ENCODE peak calls at places on chromosomes 3 and 15, in nine cellular contexts. N is H4, A is posterior cingulate gyrus, J is cardiac fibroblast, H is AG08396, G is AG04450, F is OCI-LY7, Y is COR-L47, D is T-cell. U is an unnamed sample.
A peak's percentile ranks its signal among the peaks of the same experiment; 100 is the strongest.

GRCh38 chr3:10392906-10393461 is 72.1 kb upstream of the SEC13 start:
- DNase-seq in N (no peak), A (no peak), J (no peak), H (no peak), G (no peak), F (no peak), Y (no peak), D (no peak), U (no peak)

GRCh38 chr3:190912736-190913135 is 50.2 kb upstream of the GMNC start:
- DNase-seq in N (no peak), A (no peak), J (no peak), H (no peak), G (no peak), F (no peak), Y (peak; percentile 4), D (no peak), U (no peak)

GRCh38 chr15:77670558-77671148 is 37.9 kb upstream of the LINGO1 start:
- DNase-seq in N (no peak), A (no peak), J (no peak), H (no peak), G (no peak), F (no peak), Y (no peak), D (no peak), U (no peak)

GRCh38 chr3:46913644-46914043 is 36.1 kb downstream of the PTH1R start:
- DNase-seq in N (peak; percentile 41), A (no peak), J (peak; percentile 86), H (no peak), G (no peak), F (no peak), Y (peak; percentile 93), D (no peak), U (no peak)

GRCh38 chr3:190694335-190695001 is 168.0 kb downstream of the GMNC start:
- DNase-seq in N (no peak), A (no peak), J (no peak), H (no peak), G (no peak), F (no peak), Y (no peak), D (no peak), U (no peak)

GRCh38 chr3:185332026-185332735 is 30.8 kb upstream of the MAP3K13 start:
- DNase-seq in N (peak; percentile 95), A (no peak), J (peak; percentile 81), H (no peak), G (peak; percentile 39), F (no peak), Y (peak; percentile 76), D (no peak), U (no peak)

GRCh38 chr15:57345584-57345983 is 30.7 kb upstream of the CGNL1 start:
- DNase-seq in N (no peak), A (no peak), J (no peak), H (no peak), G (no peak), F (no peak), Y (peak; percentile 20), D (no peak), U (no peak)

GRCh38 chr3:190053919-190054672 is 66.6 kb downstream of the P3H2 start:
- DNase-seq in N (peak; percentile 74), A (no peak), J (peak; percentile 86), H (peak; percentile 49), G (no peak), F (no peak), Y (no peak), D (no peak), U (no peak)

GRCh38 chr15:30889231-30889630 is 14.5 kb upstream of the FAN1 start:
- DNase-seq in N (no peak), A (peak; percentile 24), J (no peak), H (no peak), G (no peak), F (no peak), Y (no peak), D (no peak), U (no peak)

GRCh38 chr15:40333922-40334492 is 6.7 kb downstream of the CCDC9B start:
- DNase-seq in N (peak; percentile 44), A (no peak), J (peak; percentile 88), H (no peak), G (no peak), F (peak; percentile 9), Y (no peak), D (peak; percentile 26), U (peak; percentile 91)

GRCh38 chr3:25665646-25666136 is 984 bp upstream of the TOP2B start:
- DNase-seq in N (no peak), A (no peak), J (no peak), H (no peak), G (no peak), F (peak; percentile 37), Y (no peak), D (no peak), U (no peak)

GRCh38 chr3:55269636-55270035 is 217.5 kb downstream of the WNT5A start:
- DNase-seq in N (no peak), A (no peak), J (no peak), H (no peak), G (no peak), F (no peak), Y (no peak), D (no peak), U (no peak)

GRCh38 chr3:151931171-151931570 is 57.7 kb downstream of the SUCNR1 start:
- DNase-seq in N (no peak), A (no peak), J (peak; percentile 56), H (peak; percentile 53), G (no peak), F (no peak), Y (no peak), D (no peak), U (no peak)

GRCh38 chr15:65259367-65259781 is 27.3 kb downstream of the PARP16 start:
- DNase-seq in N (no peak), A (no peak), J (no peak), H (no peak), G (no peak), F (no peak), Y (no peak), D (no peak), U (no peak)

GRCh38 chr3:195873971-195874370 is 34.4 kb downstream of the TNK2 start:
- DNase-seq in N (no peak), A (no peak), J (peak; percentile 47), H (peak; percentile 77), G (no peak), F (no peak), Y (no peak), D (no peak), U (no peak)

GRCh38 chr3:114506622-114507300 is 212.9 kb downstream of the TIGIT start:
- DNase-seq in N (no peak), A (no peak), J (peak; percentile 38), H (no peak), G (no peak), F (no peak), Y (no peak), D (no peak), U (no peak)

GRCh38 chr3:57910988-57911387 is 97.2 kb upstream of the FLNB start:
- DNase-seq in N (peak; percentile 14), A (no peak), J (peak; percentile 45), H (no peak), G (no peak), F (peak; percentile 42), Y (no peak), D (peak; percentile 10), U (no peak)

GRCh38 chr15:51163843-51164242 is 69.1 kb upstream of the TNFAIP8L3 start:
- DNase-seq in N (no peak), A (no peak), J (no peak), H (no peak), G (no peak), F (no peak), Y (no peak), D (no peak), U (no peak)

GRCh38 chr15:72306211-72306785 is 13.7 kb downstream of the CELF6 start:
- DNase-seq in N (no peak), A (peak; percentile 29), J (peak; percentile 64), H (no peak), G (no peak), F (peak; percentile 31), Y (peak; percentile 69), D (peak; percentile 47), U (no peak)

GRCh38 chr3:152346740-152347139 is 78.0 kb downstream of the MBNL1 start:
- DNase-seq in N (no peak), A (no peak), J (no peak), H (no peak), G (no peak), F (no peak), Y (no peak), D (no peak), U (no peak)

GRCh38 chr15:80578206-80578595 is 116.9 kb upstream of the ABHD17C start:
- DNase-seq in N (no peak), A (no peak), J (no peak), H (no peak), G (no peak), F (no peak), Y (no peak), D (no peak), U (no peak)

GRCh38 chr3:187360087-187360486 is 8.1 kb upstream of the RTP4 start:
- DNase-seq in N (no peak), A (no peak), J (no peak), H (no peak), G (no peak), F (no peak), Y (no peak), D (no peak), U (no peak)

GRCh38 chr3:169295912-169296311 is 367.6 kb downstream of the MECOM start:
- DNase-seq in N (no peak), A (no peak), J (no peak), H (no peak), G (no peak), F (peak; percentile 4), Y (no peak), D (no peak), U (no peak)

GRCh38 chr15:86077070-86077469 is 2.6 kb upstream of the AGBL1 start:
- DNase-seq in N (no peak), A (no peak), J (no peak), H (no peak), G (no peak), F (no peak), Y (no peak), D (no peak), U (no peak)

GRCh38 chr3:118501152-118501551 is 533.5 kb downstream of the IGSF11 start:
- DNase-seq in N (peak; percentile 91), A (peak; percentile 39), J (no peak), H (peak; percentile 3), G (no peak), F (no peak), Y (peak; percentile 68), D (no peak), U (no peak)

GRCh38 chr15:43226436-43227305 is 5.9 kb upstream of the EPB42 start:
- DNase-seq in N (no peak), A (no peak), J (no peak), H (no peak), G (no peak), F (no peak), Y (no peak), D (no peak), U (no peak)

GRCh38 chr3:43477600-43477999 is 144.2 kb downstream of the ANO10 start:
- DNase-seq in N (no peak), A (no peak), J (peak; percentile 54), H (no peak), G (no peak), F (no peak), Y (no peak), D (peak; percentile 75), U (no peak)

GRCh38 chr3:4776980-4777581 is 202.2 kb upstream of the BHLHE40 start:
- DNase-seq in N (no peak), A (no peak), J (peak; percentile 65), H (no peak), G (no peak), F (no peak), Y (no peak), D (no peak), U (no peak)

GRCh38 chr15:65998486-65998885 is 129.2 kb downstream of the RAB11A start:
- DNase-seq in N (no peak), A (no peak), J (no peak), H (no peak), G (no peak), F (no peak), Y (no peak), D (no peak), U (no peak)

GRCh38 chr15:27418729-27419128 is 447.7 kb downstream of the GABRG3 start:
- DNase-seq in N (no peak), A (no peak), J (no peak), H (no peak), G (no peak), F (peak; percentile 3), Y (peak; percentile 56), D (no peak), U (no peak)

GRCh38 chr3:195911041-195911945 is 2.9 kb upstream of the TNK2 start:
- DNase-seq in N (no peak), A (no peak), J (no peak), H (no peak), G (no peak), F (no peak), Y (no peak), D (no peak), U (no peak)